ENCODE peak calls at places on chromosomes 1 and 21, in nine cellular contexts. Q is fibroblast of pulmonary artery; U is lung; G is stimulated activated CD4-positive, alpha-beta T cell treated with anti-CD3 and anti-CD28 coated beads, Interleukin-12 subunit alpha, Interleukin-12 subunit beta, amount 100 ng/mL, for 4 hours; S is glutamatergic neuron; F is activated naive CD4-positive, alpha-beta T cell; A is NCI-H69; N is H7; W is sigmoid colon. K is an unnamed sample.

GRCh38 chr21:34363733-34364132 is at the start of gene KCNE2:
- DNase-seq in Q (no peak), W (no peak), S (no peak), A (no peak), N (no peak), F (no peak), U (no peak), G (no peak), K (no peak)

GRCh38 chr1:229204863-229205777 is 65.8 kb upstream of the RAB4A start:
- DNase-seq in G (no peak), W (peak; percentile 71), F (no peak), A (peak; percentile 15), Q (peak; percentile 86), S (no peak), N (no peak), U (no peak), K (no peak)

GRCh38 chr1:183139281-183139942 is 46.7 kb upstream of the LAMC2 start:
- DNase-seq in U (no peak), G (no peak), A (peak; percentile 72), N (no peak), F (no peak), W (no peak), S (no peak), Q (peak; percentile 80), K (no peak)

GRCh38 chr21:45155910-45156309 is 81.5 kb downstream of the ADARB1 start:
- DNase-seq in F (no peak), U (no peak), A (no peak), S (no peak), Q (no peak), N (no peak), W (peak; percentile 55), G (no peak), K (no peak)

GRCh38 chr1:172239894-172240293 is 180.6 kb upstream of the C1orf105 start:
- DNase-seq in W (no peak), G (no peak), Q (no peak), F (no peak), N (no peak), U (peak; percentile 57), A (peak; percentile 60), S (no peak), K (no peak)

GRCh38 chr1:212219679-212220463 is 65.3 kb upstream of the PPP2R5A start:
- DNase-seq in A (no peak), F (no peak), W (peak; percentile 25), N (no peak), U (peak; percentile 47), G (no peak), S (no peak), Q (no peak), K (no peak)

GRCh38 chr1:225888898-225889690 is at the start of gene LEFTY1:
- DNase-seq in W (no peak), F (no peak), Q (no peak), G (no peak), U (no peak), S (peak; percentile 51), N (peak; percentile 68), A (peak; percentile 39), K (no peak)

GRCh38 chr1:21845646-21846641 is 33.9 kb downstream of the LDLRAD2 start:
- DNase-seq in Q (no peak), G (no peak), U (no peak), F (no peak), S (no peak), N (no peak), A (no peak), W (no peak), K (no peak)

GRCh38 chr1:78060857-78061563 is 15.2 kb downstream of the GIPC2 start:
- DNase-seq in F (no peak), N (no peak), G (no peak), S (no peak), Q (no peak), U (no peak), W (no peak), A (no peak), K (no peak)

GRCh38 chr1:36481771-36482723 is 666 bp downstream of the CSF3R start:
- DNase-seq in W (peak; percentile 37), A (no peak), F (no peak), G (no peak), U (no peak), N (no peak), S (no peak), Q (no peak), K (no peak)

GRCh38 chr21:8991088-8991907 is 1530.1 kb upstream of the TPTE start:
- DNase-seq in W (peak; percentile 60), U (no peak), Q (no peak), G (no peak), S (no peak), A (no peak), F (no peak), N (no peak), K (no peak)

GRCh38 chr1:81912383-81912782 is 111.6 kb downstream of the ADGRL2 start:
- DNase-seq in A (peak; percentile 54), F (no peak), W (no peak), N (no peak), Q (no peak), G (no peak), S (no peak), U (no peak), K (no peak)

GRCh38 chr1:246110343-246111219 is 396.5 kb downstream of the SMYD3 start:
- DNase-seq in Q (peak; percentile 46), F (no peak), W (peak; percentile 90), U (no peak), G (no peak), A (peak; percentile 95), N (no peak), S (no peak), K (no peak)

GRCh38 chr1:246074421-246074820 is 432.7 kb downstream of the SMYD3 start:
- DNase-seq in G (no peak), U (no peak), A (no peak), W (no peak), Q (no peak), S (no peak), F (no peak), N (no peak), K (no peak)

GRCh38 chr1:99370476-99370875 is 106.2 kb downstream of the PLPPR4 start:
- DNase-seq in A (no peak), W (no peak), F (no peak), N (no peak), U (no peak), Q (no peak), G (no peak), S (no peak), K (no peak)

GRCh38 chr1:119286587-119287181 is 81.9 kb upstream of the HAO2 start:
- DNase-seq in F (no peak), W (no peak), Q (peak; percentile 33), G (no peak), S (peak; percentile 41), N (peak; percentile 73), U (no peak), A (peak; percentile 54), K (no peak)

GRCh38 chr1:11784993-11785769 is 20.6 kb downstream of the MTHFR start:
- DNase-seq in A (peak; percentile 11), F (peak; percentile 29), U (peak; percentile 75), N (peak; percentile 97), W (peak; percentile 87), S (peak; percentile 81), G (peak; percentile 42), Q (peak; percentile 60), K (no peak)

GRCh38 chr1:72009756-72010441 is 272.4 kb downstream of the NEGR1 start:
- DNase-seq in A (peak; percentile 48), U (no peak), G (no peak), W (no peak), S (no peak), F (no peak), Q (no peak), N (no peak), K (no peak)

GRCh38 chr1:247681288-247681897 is 1.9 kb upstream of the OR13G1 start:
- DNase-seq in W (no peak), U (peak; percentile 34), Q (peak; percentile 48), S (peak; percentile 68), A (peak; percentile 58), F (no peak), N (peak; percentile 51), G (peak; percentile 6), K (no peak)

GRCh38 chr1:160437432-160438319 is 37.3 kb downstream of the VANGL2 start:
- DNase-seq in A (no peak), F (no peak), W (no peak), N (no peak), U (no peak), S (no peak), Q (no peak), G (no peak), K (no peak)

GRCh38 chr1:10765304-10765703 is 31.1 kb downstream of the CASZ1 start:
- DNase-seq in A (no peak), U (no peak), Q (no peak), N (no peak), F (no peak), W (no peak), S (no peak), G (no peak), K (no peak)